ENCODE peak calls at places on chromosomes 2 and 18, in seven cellular contexts. D is fibroblast of lung, I is AG10803, S is GM06990, J is colonic mucosa, W is endothelial cell of umbilical vein, T is neural progenitor cell. A is an unnamed sample.
A peak's percentile ranks its signal among the peaks of the same experiment; 100 is the strongest.

GRCh38 chr2:8669157-8669852 is 12.6 kb upstream of the ID2 start:
- DNase-seq in D (peak; percentile 86), I (peak; percentile 97), S (no peak), J (no peak), W (no peak), T (no peak), A (peak; percentile 75)

GRCh38 chr2:124652099-124652498 is 627.0 kb downstream of the CNTNAP5 start:
- DNase-seq in D (no peak), I (no peak), S (no peak), J (no peak), W (no peak), T (no peak), A (no peak)

GRCh38 chr18:80109676-80110078 is 615 bp downstream of the ADNP2 start:
- DNase-seq in D (peak; percentile 46), I (peak; percentile 27), S (peak; percentile 50), J (peak; percentile 57), W (peak; percentile 51), T (peak; percentile 75), A (no peak)

GRCh38 chr2:2662847-2663356 is 331.8 kb upstream of the MYT1L start:
- DNase-seq in D (no peak), I (no peak), S (no peak), J (no peak), W (no peak), T (no peak), A (no peak)

GRCh38 chr2:23616630-23617029 is 231.7 kb downstream of the KLHL29 start:
- DNase-seq in D (no peak), I (no peak), S (no peak), J (no peak), W (peak; percentile 5), T (no peak), A (no peak)

GRCh38 chr2:15159751-15160177 is 401.4 kb downstream of the NBAS start:
- DNase-seq in D (peak; percentile 63), I (peak; percentile 59), S (no peak), J (peak; percentile 24), W (peak; percentile 55), T (peak; percentile 54), A (no peak)

GRCh38 chr2:2189112-2189398 is 142.0 kb downstream of the MYT1L start:
- DNase-seq in D (no peak), I (no peak), S (no peak), J (no peak), W (no peak), T (no peak), A (no peak)

GRCh38 chr2:241902357-241902991 is 32.9 kb downstream of the RTP5 start:
- DNase-seq in D (no peak), I (no peak), S (no peak), J (no peak), W (no peak), T (no peak), A (no peak)

GRCh38 chr2:54599914-54600313 is 123.5 kb upstream of the EML6 start:
- DNase-seq in D (peak; percentile 43), I (peak; percentile 54), S (no peak), J (peak; percentile 76), W (no peak), T (no peak), A (no peak)

GRCh38 chr2:201118121-201118956 is 2.4 kb downstream of the CFLAR start:
- DNase-seq in D (peak; percentile 82), I (peak; percentile 79), S (peak; percentile 91), J (peak; percentile 93), W (peak; percentile 90), T (peak; percentile 80), A (peak; percentile 51)
- TF ChIP-seq CTCF in D (peak; percentile 38), I (peak; percentile 47), S (peak; percentile 68), J (peak; percentile 44), W (peak; percentile 66), T (no peak), A (peak; percentile 48)

GRCh38 chr2:176187306-176188217 is 906 bp upstream of the HOXD1 start:
- DNase-seq in D (no peak), I (no peak), S (no peak), J (peak; percentile 60), W (peak; percentile 68), T (peak; percentile 16), A (no peak)
- H3K4me3 ChIP-seq in D (peak overlapping the region; percentile 31), I (peak overlapping the region; percentile 71), S (peak overlapping the region; percentile 48), J (peak overlapping the region; percentile 76), W (peak overlapping the region; percentile 96), T (peak overlapping the region; percentile 28), A (peak overlapping the region; percentile 51)

GRCh38 chr2:17614174-17614573 is 73.7 kb downstream of the VSNL1 start:
- DNase-seq in D (no peak), I (no peak), S (no peak), J (no peak), W (no peak), T (no peak), A (no peak)
- TF ChIP-seq CTCF in D (no peak), I (no peak), S (no peak), J (no peak), W (no peak), T (no peak), A (no peak)

GRCh38 chr18:23690505-23691068 is 1.3 kb downstream of the LAMA3 start:
- DNase-seq in D (no peak), I (no peak), S (no peak), J (no peak), W (no peak), T (peak; percentile 34), A (no peak)
- H3K4me3 ChIP-seq in D (no peak overlapping the region), I (no peak overlapping the region), S (no peak overlapping the region), J (no peak overlapping the region), W (peak overlapping the region; percentile 36), T (peak overlapping the region; percentile 62), A (no peak overlapping the region)

GRCh38 chr18:54931152-54931551 is 28.1 kb downstream of the CCDC68 start:
- DNase-seq in D (no peak), I (no peak), S (no peak), J (no peak), W (no peak), T (no peak), A (no peak)
- TF ChIP-seq CTCF in D (no peak), I (no peak), S (no peak), J (no peak), W (no peak), T (no peak), A (no peak)

GRCh38 chr2:225108805-225109204 is 66.5 kb upstream of the DOCK10 start:
- DNase-seq in D (no peak), I (no peak), S (no peak), J (no peak), W (no peak), T (no peak), A (no peak)
- H3K4me3 ChIP-seq in D (no peak overlapping the region), I (no peak overlapping the region), S (no peak overlapping the region), J (no peak overlapping the region), W (no peak overlapping the region), T (no peak overlapping the region), A (no peak overlapping the region)

GRCh38 chr2:183186296-183186695 is 62.1 kb downstream of the NUP35 start:
- DNase-seq in D (peak; percentile 58), I (peak; percentile 44), S (no peak), J (no peak), W (no peak), T (no peak), A (no peak)
- TF ChIP-seq CTCF in D (no peak), I (no peak), S (no peak), J (no peak), W (no peak), T (no peak), A (no peak)

DNA sequence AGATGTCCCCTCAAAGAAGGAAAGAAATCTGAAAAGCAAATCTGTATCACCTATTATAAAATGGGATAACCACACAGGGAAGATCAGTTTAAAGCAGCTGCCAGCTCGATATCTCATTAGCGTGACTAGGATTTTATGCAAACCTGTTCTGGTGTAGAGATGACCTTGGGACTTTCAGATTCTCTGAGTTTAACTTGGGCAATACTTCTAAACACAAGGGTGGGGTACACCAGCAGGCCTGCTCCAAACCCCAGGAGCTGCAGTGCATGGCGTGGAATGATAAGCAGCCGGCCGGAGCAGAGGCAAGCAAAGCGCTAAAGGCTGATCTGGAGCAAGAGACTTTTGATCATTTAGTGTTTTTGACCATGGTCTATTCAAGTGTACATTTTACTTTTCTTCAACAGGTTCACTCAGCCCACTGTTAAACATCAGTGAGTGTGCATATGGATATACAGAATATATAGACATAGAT is 4.7 kb downstream of the SERTAD2 start:
- DNase-seq in D (no peak), I (no peak), S (no peak), J (peak; percentile 66), W (no peak), T (no peak), A (no peak)
- H3K4me3 ChIP-seq in D (no peak overlapping the region), I (no peak overlapping the region), S (peak overlapping the region; percentile 9), J (no peak overlapping the region), W (no peak overlapping the region), T (peak overlapping the region; percentile 4), A (no peak overlapping the region)

A was measured in AG09309.